ENCODE peak calls at places on chromosomes 3 and 15, in four cellular contexts. E is testis; P is activated CD8-positive, alpha-beta memory T cell treated with anti-CD3 and anti-CD28 coated beads for 24 hours; Z is Peyer's patch. L is an unnamed sample.

GRCh38 chr3:48186993-48187578 is 1.1 kb downstream of the CDC25A start:
- DNase-seq in E (no peak), P (no peak), Z (no peak), L (peak)

GRCh38 chr3:184724662-184725061 is 12.8 kb upstream of the MAGEF1 start:
- DNase-seq in E (no peak), P (no peak), Z (no peak), L (no peak)

GRCh38 chr3:116034071-116034470 is 410.8 kb downstream of the GAP43 start:
- DNase-seq in E (no peak), P (no peak), Z (no peak), L (no peak)

GRCh38 chr3:154795582-154795981 is 284.5 kb upstream of the MME start:
- DNase-seq in E (no peak), P (no peak), Z (no peak), L (peak)

GRCh38 chr3:8538904-8539303 is 37.3 kb downstream of the LMCD1 start:
- DNase-seq in E (no peak), P (no peak), Z (no peak), L (peak)

GRCh38 chr15:31483924-31484368 is 157.3 kb downstream of the KLF13 start:
- DNase-seq in E (peak), P (peak), Z (no peak), L (no peak)

GRCh38 chr3:185537369-185537970 is 14.9 kb downstream of the LIPH start:
- DNase-seq in E (no peak), P (no peak), Z (peak), L (peak)

GRCh38 chr3:11807651-11808050 is 39.0 kb downstream of the TAMM41 start:
- DNase-seq in E (no peak), P (no peak), Z (no peak), L (peak)

GRCh38 chr3:158105710-158106438 is at the start of gene SHOX2:
- DNase-seq in E (peak), P (peak), Z (peak), L (peak)

GRCh38 chr15:41923424-41923999 is 29.7 kb upstream of the SPTBN5 start:
- DNase-seq in E (no peak), P (no peak), Z (no peak), L (no peak)

GRCh38 chr3:83523470-83524073 is 1435.2 kb upstream of the CADM2 start:
- DNase-seq in E (peak), P (no peak), Z (no peak), L (no peak)

GRCh38 chr3:12938258-12938711 is 96.9 kb upstream of the RPL32 start:
- DNase-seq in E (peak), P (no peak), Z (no peak), L (no peak)

GRCh38 chr15:84874991-84875390 is 9.5 kb upstream of the SLC28A1 start:
- DNase-seq in E (no peak), P (no peak), Z (no peak), L (no peak)

GRCh38 chr15:39747326-39747725 is 35.3 kb downstream of the FSIP1 start:
- DNase-seq in E (no peak), P (no peak), Z (no peak), L (peak)

GRCh38 chr3:45817788-45818523 is 21.6 kb upstream of the SLC6A20 start:
- DNase-seq in E (peak), P (no peak), Z (no peak), L (peak)

GRCh38 chr15:66387176-66388056 is 704 bp downstream of the MAP2K1 start:
- DNase-seq in E (peak), P (peak), Z (peak), L (peak)

GRCh38 chr3:4019509-4019908 is 220.3 kb downstream of the LRRN1 start:
- DNase-seq in E (no peak), P (no peak), Z (no peak), L (no peak)

GRCh38 chr3:120487079-120487693 is 36.4 kb upstream of the FSTL1 start:
- DNase-seq in E (peak), P (no peak), Z (no peak), L (peak)

GRCh38 chr3:184506579-184506978 is 55.0 kb upstream of the EPHB3 start:
- DNase-seq in E (no peak), P (no peak), Z (no peak), L (peak)

GRCh38 chr3:120435621-120436020 is 15.2 kb downstream of the FSTL1 start:
- DNase-seq in E (no peak), P (no peak), Z (no peak), L (peak)

GRCh38 chr15:84099181-84099580 is 136.4 kb upstream of the GOLGA6L4 start:
- DNase-seq in E (no peak), P (no peak), Z (no peak), L (peak)

GRCh38 chr3:38250198-38250597 is 15.4 kb upstream of the SLC22A13 start:
- DNase-seq in E (no peak), P (no peak), Z (no peak), L (no peak)

GRCh38 chr3:31960793-31961431 is 20.1 kb downstream of the OSBPL10 start:
- DNase-seq in E (no peak), P (no peak), Z (no peak), L (peak)

GRCh38 chr3:17901893-17902292 is 159.5 kb upstream of the TBC1D5 start:
- DNase-seq in E (no peak), P (no peak), Z (no peak), L (no peak)

GRCh38 chr15:33915571-33916407 is 52.5 kb upstream of the CHRM5 start:
- DNase-seq in E (no peak), P (no peak), Z (no peak), L (no peak)

GRCh38 chr3:57194641-57195040 is 5.1 kb downstream of the HESX1 start:
- DNase-seq in E (no peak), P (no peak), Z (no peak), L (no peak)

GRCh38 chr15:63902671-63903035 is 68.9 kb upstream of the HERC1 start:
- DNase-seq in E (no peak), P (no peak), Z (no peak), L (no peak)

GRCh38 chr3:115912372-115912771 is 289.1 kb downstream of the GAP43 start:
- DNase-seq in E (peak), P (no peak), Z (no peak), L (no peak)

GRCh38 chr3:139427283-139428060 is 38.0 kb upstream of the COPB2 start:
- DNase-seq in E (no peak), P (no peak), Z (no peak), L (peak)

GRCh38 chr3:65714138-65714537 is 324.6 kb downstream of the MAGI1 start:
- DNase-seq in E (peak), P (no peak), Z (no peak), L (peak)

GRCh38 chr15:41429003-41429890 is 12.4 kb downstream of the RTF1 start:
- DNase-seq in E (no peak), P (no peak), Z (no peak), L (no peak)